ENCODE peak calls at places on chromosomes 5 and 9, in six cellular contexts. One of them, this sample, is unnamed.

GRCh38 chr5:109532773-109533364 is 123.1 kb upstream of the PJA2 start:
- DNase-seq in tibial artery: no peak
- DNase-seq in cardiac muscle cell: no peak
- DNase-seq in brain microvascular endothelial cell: peak; percentile 4
- DNase-seq in CD4-positive, CD25-positive, alpha-beta regulatory T cell: no peak
- DNase-seq in body of pancreas: no peak
- DNase-seq in this sample: no peak

GRCh38 chr5:74400067-74400466 is 240.5 kb downstream of the ENC1 start:
- DNase-seq in brain microvascular endothelial cell: no peak
- DNase-seq in CD4-positive, CD25-positive, alpha-beta regulatory T cell: no peak
- DNase-seq in body of pancreas: peak; percentile 67
- DNase-seq in cardiac muscle cell: no peak
- DNase-seq in tibial artery: no peak
- DNase-seq in this sample: no peak

GRCh38 chr5:40551706-40552557 is 127.8 kb upstream of the PTGER4 start:
- DNase-seq in CD4-positive, CD25-positive, alpha-beta regulatory T cell: no peak
- DNase-seq in tibial artery: no peak
- DNase-seq in brain microvascular endothelial cell: peak; percentile 96
- DNase-seq in body of pancreas: no peak
- DNase-seq in cardiac muscle cell: peak; percentile 93
- DNase-seq in this sample: peak; percentile 90

GRCh38 chr5:64190562-64191306 is 25.1 kb downstream of the RNF180 start:
- DNase-seq in brain microvascular endothelial cell: no peak
- DNase-seq in tibial artery: no peak
- DNase-seq in body of pancreas: no peak
- DNase-seq in CD4-positive, CD25-positive, alpha-beta regulatory T cell: no peak
- DNase-seq in cardiac muscle cell: no peak
- DNase-seq in this sample: no peak

GRCh38 chr9:128365525-128365924 is 5.6 kb upstream of the URM1 start:
- DNase-seq in brain microvascular endothelial cell: no peak
- DNase-seq in body of pancreas: no peak
- DNase-seq in CD4-positive, CD25-positive, alpha-beta regulatory T cell: no peak
- DNase-seq in cardiac muscle cell: no peak
- DNase-seq in tibial artery: no peak
- DNase-seq in this sample: no peak

GRCh38 chr5:21774791-21775190 is 1078.4 kb downstream of the CDH12 start:
- DNase-seq in tibial artery: no peak
- DNase-seq in cardiac muscle cell: no peak
- DNase-seq in body of pancreas: no peak
- DNase-seq in brain microvascular endothelial cell: no peak
- DNase-seq in CD4-positive, CD25-positive, alpha-beta regulatory T cell: no peak
- DNase-seq in this sample: no peak

GRCh38 chr5:85681871-85682270 is 935.9 kb upstream of the COX7C start:
- DNase-seq in tibial artery: no peak
- DNase-seq in brain microvascular endothelial cell: no peak
- DNase-seq in cardiac muscle cell: no peak
- DNase-seq in CD4-positive, CD25-positive, alpha-beta regulatory T cell: no peak
- DNase-seq in body of pancreas: no peak
- DNase-seq in this sample: no peak

GRCh38 chr5:10387690-10388089 is 34.2 kb downstream of the MARCHF6 start:
- DNase-seq in brain microvascular endothelial cell: peak; percentile 63
- DNase-seq in body of pancreas: no peak
- DNase-seq in cardiac muscle cell: peak; percentile 82
- DNase-seq in CD4-positive, CD25-positive, alpha-beta regulatory T cell: no peak
- DNase-seq in tibial artery: no peak
- DNase-seq in this sample: peak; percentile 10

GRCh38 chr5:26543987-26544386 is 494.4 kb downstream of the CDH9 start:
- DNase-seq in cardiac muscle cell: no peak
- DNase-seq in brain microvascular endothelial cell: no peak
- DNase-seq in tibial artery: no peak
- DNase-seq in CD4-positive, CD25-positive, alpha-beta regulatory T cell: no peak
- DNase-seq in body of pancreas: no peak
- DNase-seq in this sample: no peak

GRCh38 chr5:8828596-8829321 is 717.1 kb downstream of the SEMA5A start:
- DNase-seq in tibial artery: no peak
- DNase-seq in brain microvascular endothelial cell: peak; percentile 37
- DNase-seq in CD4-positive, CD25-positive, alpha-beta regulatory T cell: no peak
- DNase-seq in body of pancreas: no peak
- DNase-seq in cardiac muscle cell: peak; percentile 32
- DNase-seq in this sample: no peak

GRCh38 chr5:123036391-123037103 is at the start of gene PPIC:
- DNase-seq in tibial artery: peak; percentile 86
- DNase-seq in body of pancreas: peak; percentile 90
- DNase-seq in cardiac muscle cell: peak; percentile 88
- DNase-seq in CD4-positive, CD25-positive, alpha-beta regulatory T cell: no peak
- DNase-seq in brain microvascular endothelial cell: peak; percentile 62
- DNase-seq in this sample: peak; percentile 92

GRCh38 chr5:75510417-75510835 is 1.0 kb downstream of the CERT1 start:
- DNase-seq in brain microvascular endothelial cell: no peak
- DNase-seq in body of pancreas: peak; percentile 57
- DNase-seq in tibial artery: no peak
- DNase-seq in CD4-positive, CD25-positive, alpha-beta regulatory T cell: no peak
- DNase-seq in cardiac muscle cell: peak; percentile 45
- DNase-seq in this sample: no peak

GRCh38 chr5:79774855-79775237 is 85.2 kb downstream of the CMYA5 start:
- DNase-seq in tibial artery: no peak
- DNase-seq in cardiac muscle cell: no peak
- DNase-seq in CD4-positive, CD25-positive, alpha-beta regulatory T cell: no peak
- DNase-seq in brain microvascular endothelial cell: no peak
- DNase-seq in body of pancreas: no peak
- DNase-seq in this sample: no peak

GRCh38 chr9:123658792-123659191 is 271.1 kb downstream of the DENND1A start:
- DNase-seq in body of pancreas: no peak
- DNase-seq in tibial artery: no peak
- DNase-seq in cardiac muscle cell: peak; percentile 36
- DNase-seq in CD4-positive, CD25-positive, alpha-beta regulatory T cell: no peak
- DNase-seq in brain microvascular endothelial cell: no peak
- DNase-seq in this sample: no peak

GRCh38 chr9:132078369-132079356 is 1.0 kb downstream of the MED27 start:
- DNase-seq in tibial artery: peak; percentile 31
- DNase-seq in CD4-positive, CD25-positive, alpha-beta regulatory T cell: peak; percentile 16
- DNase-seq in body of pancreas: peak; percentile 7
- DNase-seq in brain microvascular endothelial cell: no peak
- DNase-seq in cardiac muscle cell: peak; percentile 63
- DNase-seq in this sample: no peak

GRCh38 chr5:125410501-125411162 is 664.2 kb upstream of the ZNF608 start:
- DNase-seq in body of pancreas: no peak
- DNase-seq in CD4-positive, CD25-positive, alpha-beta regulatory T cell: no peak
- DNase-seq in tibial artery: no peak
- DNase-seq in cardiac muscle cell: peak; percentile 59
- DNase-seq in brain microvascular endothelial cell: peak; percentile 10
- DNase-seq in this sample: no peak

GRCh38 chr5:52837591-52838001 is 49.9 kb downstream of the ITGA1 start:
- DNase-seq in CD4-positive, CD25-positive, alpha-beta regulatory T cell: no peak
- DNase-seq in brain microvascular endothelial cell: no peak
- DNase-seq in tibial artery: no peak
- DNase-seq in cardiac muscle cell: peak; percentile 35
- DNase-seq in body of pancreas: no peak
- DNase-seq in this sample: no peak

GRCh38 chr5:74919487-74919886 is 53.3 kb upstream of the FAM169A start:
- DNase-seq in body of pancreas: peak; percentile 16
- DNase-seq in brain microvascular endothelial cell: peak; percentile 36
- DNase-seq in cardiac muscle cell: peak; percentile 77
- DNase-seq in tibial artery: no peak
- DNase-seq in CD4-positive, CD25-positive, alpha-beta regulatory T cell: peak; percentile 34
- DNase-seq in this sample: no peak

GRCh38 chr5:77893225-77893860 is 117.2 kb upstream of the TBCA start:
- DNase-seq in tibial artery: no peak
- DNase-seq in CD4-positive, CD25-positive, alpha-beta regulatory T cell: no peak
- DNase-seq in brain microvascular endothelial cell: peak; percentile 96
- DNase-seq in cardiac muscle cell: peak; percentile 95
- DNase-seq in body of pancreas: peak; percentile 44
- DNase-seq in this sample: peak; percentile 95
- H3K4me3 ChIP-seq in tibial artery: no peak overlapping the region
- H3K4me3 ChIP-seq in CD4-positive, CD25-positive, alpha-beta regulatory T cell: no peak overlapping the region
- H3K4me3 ChIP-seq in brain microvascular endothelial cell: no peak overlapping the region
- H3K4me3 ChIP-seq in cardiac muscle cell: no peak overlapping the region
- H3K4me3 ChIP-seq in body of pancreas: no peak overlapping the region
- H3K4me3 ChIP-seq in this sample: no peak overlapping the region

GRCh38 chr5:126810983-126811382 is 34.0 kb downstream of the LMNB1 start:
- DNase-seq in body of pancreas: no peak
- DNase-seq in tibial artery: no peak
- DNase-seq in brain microvascular endothelial cell: no peak
- DNase-seq in CD4-positive, CD25-positive, alpha-beta regulatory T cell: peak; percentile 18
- DNase-seq in cardiac muscle cell: no peak
- DNase-seq in this sample: no peak
- H3K36me3 ChIP-seq in body of pancreas: peaks cover 3% of the 10 kb centered on the region
- H3K36me3 ChIP-seq in tibial artery: no peaks in the 10 kb centered on the region
- H3K36me3 ChIP-seq in brain microvascular endothelial cell: no peaks in the 10 kb centered on the region
- H3K36me3 ChIP-seq in CD4-positive, CD25-positive, alpha-beta regulatory T cell: peaks cover 17% of the 10 kb centered on the region
- H3K36me3 ChIP-seq in cardiac muscle cell: peaks cover 25% of the 10 kb centered on the region
- H3K36me3 ChIP-seq in this sample: peaks cover 92% of the 10 kb centered on the region

GRCh38 chr9:133632806-133633680 is 3.1 kb upstream of the DBH start:
- DNase-seq in tibial artery: no peak
- DNase-seq in body of pancreas: no peak
- DNase-seq in CD4-positive, CD25-positive, alpha-beta regulatory T cell: no peak
- DNase-seq in cardiac muscle cell: no peak
- DNase-seq in brain microvascular endothelial cell: no peak
- DNase-seq in this sample: no peak

GRCh38 chr9:133634024-133634691 is 2.0 kb upstream of the DBH start:
- DNase-seq in tibial artery: no peak
- DNase-seq in brain microvascular endothelial cell: no peak
- DNase-seq in body of pancreas: no peak
- DNase-seq in cardiac muscle cell: no peak
- DNase-seq in CD4-positive, CD25-positive, alpha-beta regulatory T cell: no peak
- DNase-seq in this sample: no peak

GRCh38 chr9:133635506-133635902 is 659 bp upstream of the DBH start:
- DNase-seq in body of pancreas: no peak
- DNase-seq in cardiac muscle cell: no peak
- DNase-seq in CD4-positive, CD25-positive, alpha-beta regulatory T cell: no peak
- DNase-seq in tibial artery: no peak
- DNase-seq in brain microvascular endothelial cell: no peak
- DNase-seq in this sample: no peak

GRCh38 chr9:133635098-133635497 is 1.1 kb upstream of the DBH start:
- DNase-seq in CD4-positive, CD25-positive, alpha-beta regulatory T cell: no peak
- DNase-seq in cardiac muscle cell: no peak
- DNase-seq in brain microvascular endothelial cell: no peak
- DNase-seq in tibial artery: no peak
- DNase-seq in body of pancreas: no peak
- DNase-seq in this sample: no peak

DNA sequence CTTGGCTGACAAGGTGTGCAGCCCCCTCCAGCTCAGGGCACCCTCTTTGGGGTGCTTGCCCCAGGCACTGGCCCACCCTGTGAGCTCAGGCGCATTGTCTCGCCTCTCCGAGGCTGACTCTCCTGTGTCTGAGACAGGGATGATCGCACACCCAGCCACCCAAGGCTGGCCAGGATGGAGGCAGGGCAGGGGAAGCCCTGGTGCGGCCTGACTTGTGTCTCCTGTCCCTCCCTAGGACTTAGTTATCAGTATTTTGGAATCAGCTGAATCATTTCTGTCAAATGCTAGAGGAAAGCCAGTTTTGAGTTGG is 2.5 kb upstream of the DBH start:
- DNase-seq in brain microvascular endothelial cell: no peak
- DNase-seq in body of pancreas: no peak
- DNase-seq in cardiac muscle cell: no peak
- DNase-seq in tibial artery: no peak
- DNase-seq in CD4-positive, CD25-positive, alpha-beta regulatory T cell: no peak
- DNase-seq in this sample: no peak
- H3K27me3 ChIP-seq in brain microvascular endothelial cell: peaks cover 9% of the 10 kb centered on the region
- H3K27me3 ChIP-seq in body of pancreas: no peaks in the 10 kb centered on the region
- H3K27me3 ChIP-seq in cardiac muscle cell: no peaks in the 10 kb centered on the region
- H3K27me3 ChIP-seq in tibial artery: no peaks in the 10 kb centered on the region
- H3K27me3 ChIP-seq in CD4-positive, CD25-positive, alpha-beta regulatory T cell: no peaks in the 10 kb centered on the region
- H3K27me3 ChIP-seq in this sample: no peaks in the 10 kb centered on the region

DNA sequence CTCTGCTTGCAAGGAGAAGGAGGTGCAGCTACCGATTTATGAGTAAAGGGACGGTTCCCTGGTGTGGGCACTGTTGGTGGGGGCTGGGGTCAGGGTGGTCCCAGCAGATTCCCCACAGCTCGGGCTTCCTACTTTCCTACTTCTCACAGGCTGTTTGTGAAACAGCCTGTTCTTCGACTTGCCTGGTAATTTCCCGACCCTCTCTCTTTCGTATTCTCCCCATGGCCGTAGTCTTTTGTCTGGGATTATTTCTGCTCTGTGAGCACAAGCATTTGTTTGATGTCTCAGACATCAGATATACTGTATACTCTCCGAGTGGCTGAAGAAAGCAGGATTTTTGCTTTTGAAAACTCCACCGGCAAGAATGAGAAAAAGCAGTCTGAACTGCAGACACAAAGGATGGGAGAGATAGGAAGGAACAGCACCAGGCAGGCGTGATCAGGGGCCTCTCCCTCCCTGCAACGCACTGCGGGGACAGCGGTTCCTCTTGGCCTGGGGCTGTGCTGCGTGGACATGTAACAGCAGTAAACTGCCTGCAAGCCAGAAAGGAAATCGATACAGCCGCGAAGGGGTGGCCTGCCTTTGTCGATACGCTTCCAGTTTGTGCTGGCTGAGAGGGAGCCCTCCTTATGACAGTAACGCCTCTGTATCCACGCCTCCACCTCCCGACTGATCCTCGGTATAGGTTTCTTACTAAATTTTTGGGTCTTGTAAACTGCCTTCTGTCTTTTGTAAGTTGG is 313.9 kb upstream of the TLE4 start:
- DNase-seq in cardiac muscle cell: no peak
- DNase-seq in body of pancreas: no peak
- DNase-seq in CD4-positive, CD25-positive, alpha-beta regulatory T cell: no peak
- DNase-seq in tibial artery: no peak
- DNase-seq in brain microvascular endothelial cell: no peak
- DNase-seq in this sample: no peak
- H3K4me3 ChIP-seq in cardiac muscle cell: no peak overlapping the region
- H3K4me3 ChIP-seq in body of pancreas: no peak overlapping the region
- H3K4me3 ChIP-seq in CD4-positive, CD25-positive, alpha-beta regulatory T cell: no peak overlapping the region
- H3K4me3 ChIP-seq in tibial artery: no peak overlapping the region
- H3K4me3 ChIP-seq in brain microvascular endothelial cell: peak overlapping the region; percentile 43
- H3K4me3 ChIP-seq in this sample: no peak overlapping the region

GRCh38 chr9:96874201-96874785 is 20.0 kb upstream of the ZNF782 start:
- DNase-seq in brain microvascular endothelial cell: no peak
- DNase-seq in body of pancreas: no peak
- DNase-seq in cardiac muscle cell: no peak
- DNase-seq in CD4-positive, CD25-positive, alpha-beta regulatory T cell: no peak
- DNase-seq in tibial artery: no peak
- DNase-seq in this sample: no peak
- H3K36me3 ChIP-seq in brain microvascular endothelial cell: no peaks in the 10 kb centered on the region
- H3K36me3 ChIP-seq in body of pancreas: no peaks in the 10 kb centered on the region
- H3K36me3 ChIP-seq in cardiac muscle cell: no peaks in the 10 kb centered on the region
- H3K36me3 ChIP-seq in CD4-positive, CD25-positive, alpha-beta regulatory T cell: no peaks in the 10 kb centered on the region
- H3K36me3 ChIP-seq in tibial artery: no peaks in the 10 kb centered on the region
- H3K36me3 ChIP-seq in this sample: no peaks in the 10 kb centered on the region

GRCh38 chr5:90696148-90696547 is 137.6 kb downstream of the ADGRV1 start:
- DNase-seq in cardiac muscle cell: no peak
- DNase-seq in body of pancreas: no peak
- DNase-seq in CD4-positive, CD25-positive, alpha-beta regulatory T cell: no peak
- DNase-seq in tibial artery: no peak
- DNase-seq in brain microvascular endothelial cell: no peak
- DNase-seq in this sample: no peak
- H3K27me3 ChIP-seq in cardiac muscle cell: no peaks in the 10 kb centered on the region
- H3K27me3 ChIP-seq in body of pancreas: no peaks in the 10 kb centered on the region
- H3K27me3 ChIP-seq in CD4-positive, CD25-positive, alpha-beta regulatory T cell: no peaks in the 10 kb centered on the region
- H3K27me3 ChIP-seq in tibial artery: no peaks in the 10 kb centered on the region
- H3K27me3 ChIP-seq in brain microvascular endothelial cell: no peaks in the 10 kb centered on the region
- H3K27me3 ChIP-seq in this sample: peaks cover 18% of the 10 kb centered on the region

DNA sequence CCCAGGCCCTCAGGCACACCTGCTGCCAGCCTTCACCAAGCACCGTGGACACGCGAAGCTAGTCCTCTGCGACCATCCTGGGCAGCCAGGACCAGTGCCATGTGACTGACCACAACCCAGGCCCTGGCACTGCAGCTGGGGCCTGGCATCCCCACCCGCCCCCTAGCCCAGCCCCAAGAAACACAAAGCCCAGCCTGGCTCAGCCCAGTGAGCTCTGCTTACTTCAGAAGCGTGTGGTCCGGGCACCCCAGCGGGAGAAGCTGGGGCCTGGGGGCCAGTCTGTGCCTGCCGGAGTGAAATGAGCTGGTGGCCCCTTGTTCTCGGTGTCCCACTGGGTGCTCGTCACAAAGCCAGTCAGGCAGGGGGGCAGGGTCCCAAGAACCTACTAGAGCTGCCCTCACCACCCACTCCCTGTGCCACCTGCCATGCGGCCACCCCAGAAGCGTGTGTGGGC is 87.9 kb downstream of the KCNT1 start:
- DNase-seq in body of pancreas: no peak
- DNase-seq in tibial artery: no peak
- DNase-seq in cardiac muscle cell: no peak
- DNase-seq in brain microvascular endothelial cell: no peak
- DNase-seq in CD4-positive, CD25-positive, alpha-beta regulatory T cell: no peak
- DNase-seq in this sample: no peak
- H3K4me3 ChIP-seq in body of pancreas: no peak overlapping the region
- H3K4me3 ChIP-seq in tibial artery: no peak overlapping the region
- H3K4me3 ChIP-seq in cardiac muscle cell: no peak overlapping the region
- H3K4me3 ChIP-seq in brain microvascular endothelial cell: no peak overlapping the region
- H3K4me3 ChIP-seq in CD4-positive, CD25-positive, alpha-beta regulatory T cell: no peak overlapping the region
- H3K4me3 ChIP-seq in this sample: no peak overlapping the region

This sample was measured in MG63.